ENCODE peak calls at places on chromosomes 2 and 18, in ten cellular contexts. D, Q, B, R, K, P, V, I, Z and W are unnamed samples.

GRCh38 chr2:28977176-28977875 is 3.8 kb upstream of the TOGARAM2 start:
- DNase-seq in D (no peak), Q (no peak), B (no peak), R (no peak), K (peak), P (no peak), V (no peak), I (no peak), Z (no peak), W (no peak)

GRCh38 chr18:42781298-42781815 is 334.1 kb downstream of the RIT2 start:
- DNase-seq in D (no peak), Q (no peak), B (no peak), R (no peak), K (no peak), P (no peak), V (no peak), I (no peak), Z (no peak), W (no peak)

GRCh38 chr2:239762742-239763269 is 262.3 kb downstream of the NDUFA10 start:
- DNase-seq in D (no peak), Q (no peak), B (no peak), R (no peak), K (no peak), P (no peak), V (no peak), I (no peak), Z (no peak), W (no peak)

GRCh38 chr2:8453904-8454302 is 228.0 kb upstream of the ID2 start:
- DNase-seq in D (no peak), Q (peak), B (peak), R (no peak), K (no peak), P (no peak), V (no peak), I (no peak), Z (no peak), W (no peak)

GRCh38 chr2:11389048-11389413 is 44.6 kb upstream of the ROCK2 start:
- DNase-seq in D (no peak), Q (no peak), B (no peak), R (no peak), K (no peak), P (no peak), V (no peak), I (no peak), Z (no peak), W (no peak)

GRCh38 chr2:221563601-221564000 is 8.5 kb downstream of the EPHA4 start:
- DNase-seq in D (no peak), Q (no peak), B (no peak), R (no peak), K (no peak), P (no peak), V (no peak), I (no peak), Z (no peak), W (no peak)

GRCh38 chr2:184756885-184757284 is 158.6 kb downstream of the ZNF804A start:
- DNase-seq in D (no peak), Q (peak), B (no peak), R (no peak), K (no peak), P (no peak), V (no peak), I (no peak), Z (no peak), W (no peak)

GRCh38 chr2:198374375-198375072 is 570.1 kb downstream of the PLCL1 start:
- DNase-seq in D (peak), Q (peak), B (no peak), R (peak), K (peak), P (peak), V (peak), I (peak), Z (peak), W (peak)

GRCh38 chr2:98020516-98020915 is 24.8 kb upstream of the TMEM131 start:
- DNase-seq in D (no peak), Q (no peak), B (no peak), R (no peak), K (no peak), P (no peak), V (no peak), I (no peak), Z (no peak), W (no peak)

GRCh38 chr2:25401307-25402021 is 59.7 kb upstream of the DNMT3A start:
- DNase-seq in D (no peak), Q (no peak), B (no peak), R (no peak), K (no peak), P (peak), V (no peak), I (no peak), Z (no peak), W (no peak)

GRCh38 chr2:101311390-101312019 is 3.0 kb upstream of the RNF149 start:
- DNase-seq in D (no peak), Q (no peak), B (no peak), R (no peak), K (no peak), P (no peak), V (no peak), I (peak), Z (no peak), W (no peak)

GRCh38 chr2:20625920-20626697 is 24.8 kb downstream of the HS1BP3 start:
- DNase-seq in D (no peak), Q (no peak), B (peak), R (peak), K (no peak), P (no peak), V (no peak), I (no peak), Z (no peak), W (no peak)

GRCh38 chr18:12315481-12315880 is 7.4 kb downstream of the TUBB6 start:
- DNase-seq in D (no peak), Q (no peak), B (no peak), R (no peak), K (no peak), P (no peak), V (no peak), I (no peak), Z (no peak), W (no peak)

GRCh38 chr2:38105911-38106310 is 30.0 kb upstream of the CYP1B1 start:
- DNase-seq in D (no peak), Q (no peak), B (no peak), R (no peak), K (no peak), P (no peak), V (no peak), I (no peak), Z (no peak), W (no peak)

GRCh38 chr2:96762529-96763253 is 2.0 kb downstream of the CNNM4 start:
- DNase-seq in D (peak), Q (peak), B (no peak), R (no peak), K (peak), P (peak), V (no peak), I (no peak), Z (no peak), W (no peak)

DNA sequence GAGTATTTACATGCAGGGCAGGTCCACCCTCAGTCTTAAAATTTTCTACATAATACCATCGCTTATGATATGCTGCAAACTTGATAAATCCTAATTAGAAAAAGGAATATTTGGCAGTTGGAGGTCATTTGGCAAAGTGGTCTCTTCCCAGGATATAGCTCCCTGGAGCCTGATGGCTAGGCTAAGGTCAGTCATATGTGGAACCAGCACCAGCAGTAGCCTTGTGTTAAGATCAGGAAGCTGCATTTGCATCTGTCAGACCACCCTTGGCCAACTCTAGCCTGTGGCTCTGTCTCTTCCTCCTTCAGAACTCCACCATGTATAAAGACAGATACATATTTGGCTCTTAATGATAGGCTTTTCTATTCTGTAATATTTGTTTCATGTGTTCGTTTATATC is 5.4 kb upstream of the HK2 start:
- DNase-seq in D (no peak), Q (no peak), B (no peak), R (no peak), K (no peak), P (no peak), V (no peak), I (no peak), Z (no peak), W (no peak)
- H3K4me3 ChIP-seq in D (no peak), Q (no peak), B (no peak), R (no peak), K (no peak), P (no peak), V (no peak), I (no peak), Z (no peak), W (no peak)

GRCh38 chr2:26521913-26522180 is 43.9 kb upstream of the OTOF start:
- DNase-seq in D (no peak), Q (no peak), B (no peak), R (no peak), K (no peak), P (no peak), V (no peak), I (no peak), Z (no peak), W (no peak)

GRCh38 chr2:26521054-26521912 is 43.4 kb upstream of the OTOF start:
- DNase-seq in D (peak), Q (peak), B (no peak), R (peak), K (peak), P (peak), V (no peak), I (no peak), Z (no peak), W (no peak)

GRCh38 chr2:26522325-26523120 is 44.6 kb upstream of the OTOF start:
- DNase-seq in D (no peak), Q (no peak), B (no peak), R (no peak), K (no peak), P (no peak), V (no peak), I (no peak), Z (no peak), W (no peak)

GRCh38 chr2:26519396-26519991 is 41.6 kb upstream of the OTOF start:
- DNase-seq in D (no peak), Q (peak), B (no peak), R (no peak), K (no peak), P (no peak), V (no peak), I (no peak), Z (no peak), W (no peak)

GRCh38 chr2:26520065-26520464 is 42.1 kb upstream of the OTOF start:
- DNase-seq in D (no peak), Q (no peak), B (no peak), R (no peak), K (no peak), P (no peak), V (no peak), I (no peak), Z (no peak), W (no peak)
- H3K4me3 ChIP-seq in D (no peak), Q (no peak), B (no peak), R (no peak), K (no peak), P (no peak), V (no peak), I (no peak), Z (no peak), W (no peak)

GRCh38 chr2:79013629-79014028 is 11.9 kb upstream of the REG3G start:
- DNase-seq in D (no peak), Q (no peak), B (no peak), R (no peak), K (no peak), P (no peak), V (no peak), I (no peak), Z (no peak), W (no peak)

GRCh38 chr2:79011485-79011884 is 14.0 kb upstream of the REG3G start:
- DNase-seq in D (no peak), Q (no peak), B (no peak), R (no peak), K (no peak), P (peak), V (no peak), I (no peak), Z (no peak), W (no peak)

GRCh38 chr2:79016315-79016714 is 9.2 kb upstream of the REG3G start:
- DNase-seq in D (no peak), Q (no peak), B (no peak), R (no peak), K (no peak), P (no peak), V (no peak), I (no peak), Z (no peak), W (no peak)
- H3K4me3 ChIP-seq in D (no peak), Q (no peak), B (no peak), R (no peak), K (no peak), P (no peak), V (no peak), I (no peak), Z (no peak), W (no peak)

GRCh38 chr18:67467188-67467587 is 49.3 kb downstream of the DSEL start:
- DNase-seq in D (no peak), Q (no peak), B (no peak), R (no peak), K (no peak), P (no peak), V (no peak), I (no peak), Z (no peak), W (no peak)
- H3K4me3 ChIP-seq in D (no peak), Q (no peak), B (no peak), R (no peak), K (no peak), P (no peak), V (no peak), I (no peak), Z (no peak), W (no peak)